ENCODE peak calls at places on chromosome 9, in five cellular contexts. One of them, this sample, is unnamed.

GRCh38 chr9:112028242-112029221 is 131.9 kb downstream of the UGCG start:
- ATAC-seq in GM23338: no peak
- ATAC-seq in T-cell: peak; percentile 27
- ATAC-seq in naive thymus-derived CD8-positive, alpha-beta T cell: peak; percentile 41
- ATAC-seq in activated naive CD8-positive, alpha-beta T cell treated with anti-CD3 and anti-CD28 coated beads, Interleukin-2, amount 50 U/mL, for 24 hours: peak; percentile 91
- ATAC-seq in this sample: no peak

GRCh38 chr9:9847750-9848149 is 765.1 kb downstream of the PTPRD start:
- ATAC-seq in T-cell: no peak
- ATAC-seq in naive thymus-derived CD8-positive, alpha-beta T cell: no peak
- ATAC-seq in GM23338: no peak
- ATAC-seq in activated naive CD8-positive, alpha-beta T cell treated with anti-CD3 and anti-CD28 coated beads, Interleukin-2, amount 50 U/mL, for 24 hours: no peak
- ATAC-seq in this sample: no peak

GRCh38 chr9:72477862-72478564 is 43.4 kb upstream of the TMC1 start:
- ATAC-seq in activated naive CD8-positive, alpha-beta T cell treated with anti-CD3 and anti-CD28 coated beads, Interleukin-2, amount 50 U/mL, for 24 hours: no peak
- ATAC-seq in T-cell: peak; percentile 48
- ATAC-seq in naive thymus-derived CD8-positive, alpha-beta T cell: no peak
- ATAC-seq in GM23338: no peak
- ATAC-seq in this sample: peak; percentile 82

GRCh38 chr9:121783126-121783522 is 131.7 kb downstream of the DAB2IP start:
- ATAC-seq in naive thymus-derived CD8-positive, alpha-beta T cell: no peak
- ATAC-seq in T-cell: no peak
- ATAC-seq in activated naive CD8-positive, alpha-beta T cell treated with anti-CD3 and anti-CD28 coated beads, Interleukin-2, amount 50 U/mL, for 24 hours: no peak
- ATAC-seq in GM23338: peak; percentile 9
- ATAC-seq in this sample: no peak

GRCh38 chr9:108586451-108586850 is 269.3 kb downstream of the ACTL7B start:
- ATAC-seq in activated naive CD8-positive, alpha-beta T cell treated with anti-CD3 and anti-CD28 coated beads, Interleukin-2, amount 50 U/mL, for 24 hours: no peak
- ATAC-seq in naive thymus-derived CD8-positive, alpha-beta T cell: no peak
- ATAC-seq in GM23338: no peak
- ATAC-seq in T-cell: no peak
- ATAC-seq in this sample: no peak

GRCh38 chr9:136588663-136589464 is 43.0 kb upstream of the NOTCH1 start:
- ATAC-seq in activated naive CD8-positive, alpha-beta T cell treated with anti-CD3 and anti-CD28 coated beads, Interleukin-2, amount 50 U/mL, for 24 hours: peak; percentile 27
- ATAC-seq in T-cell: peak; percentile 34
- ATAC-seq in GM23338: peak; percentile 6
- ATAC-seq in naive thymus-derived CD8-positive, alpha-beta T cell: peak; percentile 64
- ATAC-seq in this sample: no peak

GRCh38 chr9:99820330-99821186 is 1.1 kb upstream of the NR4A3 start:
- ATAC-seq in activated naive CD8-positive, alpha-beta T cell treated with anti-CD3 and anti-CD28 coated beads, Interleukin-2, amount 50 U/mL, for 24 hours: peak; percentile 10
- ATAC-seq in GM23338: no peak
- ATAC-seq in naive thymus-derived CD8-positive, alpha-beta T cell: no peak
- ATAC-seq in T-cell: no peak
- ATAC-seq in this sample: peak; percentile 15

GRCh38 chr9:22363421-22363887 is 83.2 kb upstream of the DMRTA1 start:
- ATAC-seq in T-cell: no peak
- ATAC-seq in GM23338: no peak
- ATAC-seq in activated naive CD8-positive, alpha-beta T cell treated with anti-CD3 and anti-CD28 coated beads, Interleukin-2, amount 50 U/mL, for 24 hours: no peak
- ATAC-seq in naive thymus-derived CD8-positive, alpha-beta T cell: no peak
- ATAC-seq in this sample: no peak

GRCh38 chr9:122897969-122898368 is 7.2 kb downstream of the RC3H2 start:
- ATAC-seq in GM23338: no peak
- ATAC-seq in naive thymus-derived CD8-positive, alpha-beta T cell: no peak
- ATAC-seq in activated naive CD8-positive, alpha-beta T cell treated with anti-CD3 and anti-CD28 coated beads, Interleukin-2, amount 50 U/mL, for 24 hours: no peak
- ATAC-seq in T-cell: no peak
- ATAC-seq in this sample: no peak

GRCh38 chr9:113011911-113012381 is at the start of gene ZNF883:
- ATAC-seq in naive thymus-derived CD8-positive, alpha-beta T cell: peak; percentile 78
- ATAC-seq in T-cell: peak; percentile 61
- ATAC-seq in GM23338: peak; percentile 99
- ATAC-seq in activated naive CD8-positive, alpha-beta T cell treated with anti-CD3 and anti-CD28 coated beads, Interleukin-2, amount 50 U/mL, for 24 hours: no peak
- ATAC-seq in this sample: peak; percentile 98

GRCh38 chr9:91062281-91062680 is 260.7 kb downstream of the SYK start:
- ATAC-seq in GM23338: no peak
- ATAC-seq in activated naive CD8-positive, alpha-beta T cell treated with anti-CD3 and anti-CD28 coated beads, Interleukin-2, amount 50 U/mL, for 24 hours: no peak
- ATAC-seq in naive thymus-derived CD8-positive, alpha-beta T cell: no peak
- ATAC-seq in T-cell: no peak
- ATAC-seq in this sample: no peak

GRCh38 chr9:7055201-7055903 is 297.6 kb downstream of the KDM4C start:
- ATAC-seq in activated naive CD8-positive, alpha-beta T cell treated with anti-CD3 and anti-CD28 coated beads, Interleukin-2, amount 50 U/mL, for 24 hours: peak; percentile 40
- ATAC-seq in naive thymus-derived CD8-positive, alpha-beta T cell: no peak
- ATAC-seq in GM23338: no peak
- ATAC-seq in T-cell: no peak
- ATAC-seq in this sample: no peak

GRCh38 chr9:95124582-95125359 is 192.7 kb downstream of the FANCC start:
- ATAC-seq in GM23338: peak; percentile 45
- ATAC-seq in activated naive CD8-positive, alpha-beta T cell treated with anti-CD3 and anti-CD28 coated beads, Interleukin-2, amount 50 U/mL, for 24 hours: no peak
- ATAC-seq in naive thymus-derived CD8-positive, alpha-beta T cell: no peak
- ATAC-seq in T-cell: no peak
- ATAC-seq in this sample: peak; percentile 61

GRCh38 chr9:131843989-131844744 is 104.3 kb upstream of the RAPGEF1 start:
- ATAC-seq in naive thymus-derived CD8-positive, alpha-beta T cell: no peak
- ATAC-seq in T-cell: no peak
- ATAC-seq in GM23338: no peak
- ATAC-seq in activated naive CD8-positive, alpha-beta T cell treated with anti-CD3 and anti-CD28 coated beads, Interleukin-2, amount 50 U/mL, for 24 hours: no peak
- ATAC-seq in this sample: no peak

GRCh38 chr9:35272989-35273388 is 111.2 kb downstream of the UNC13B start:
- ATAC-seq in T-cell: no peak
- ATAC-seq in naive thymus-derived CD8-positive, alpha-beta T cell: no peak
- ATAC-seq in GM23338: no peak
- ATAC-seq in activated naive CD8-positive, alpha-beta T cell treated with anti-CD3 and anti-CD28 coated beads, Interleukin-2, amount 50 U/mL, for 24 hours: no peak
- ATAC-seq in this sample: no peak

GRCh38 chr9:38127271-38127839 is 58.3 kb upstream of the SHB start:
- ATAC-seq in T-cell: no peak
- ATAC-seq in GM23338: no peak
- ATAC-seq in activated naive CD8-positive, alpha-beta T cell treated with anti-CD3 and anti-CD28 coated beads, Interleukin-2, amount 50 U/mL, for 24 hours: no peak
- ATAC-seq in naive thymus-derived CD8-positive, alpha-beta T cell: no peak
- ATAC-seq in this sample: no peak

GRCh38 chr9:124492818-124493217 is 14.4 kb downstream of the NR5A1 start:
- ATAC-seq in T-cell: no peak
- ATAC-seq in GM23338: no peak
- ATAC-seq in activated naive CD8-positive, alpha-beta T cell treated with anti-CD3 and anti-CD28 coated beads, Interleukin-2, amount 50 U/mL, for 24 hours: no peak
- ATAC-seq in naive thymus-derived CD8-positive, alpha-beta T cell: no peak
- ATAC-seq in this sample: no peak

GRCh38 chr9:134661791-134662142 is 20.2 kb downstream of the COL5A1 start:
- ATAC-seq in activated naive CD8-positive, alpha-beta T cell treated with anti-CD3 and anti-CD28 coated beads, Interleukin-2, amount 50 U/mL, for 24 hours: no peak
- ATAC-seq in naive thymus-derived CD8-positive, alpha-beta T cell: no peak
- ATAC-seq in T-cell: no peak
- ATAC-seq in GM23338: no peak
- ATAC-seq in this sample: peak; percentile 87

GRCh38 chr9:91604451-91604850 is 180.8 kb upstream of the NFIL3 start:
- ATAC-seq in naive thymus-derived CD8-positive, alpha-beta T cell: no peak
- ATAC-seq in T-cell: no peak
- ATAC-seq in activated naive CD8-positive, alpha-beta T cell treated with anti-CD3 and anti-CD28 coated beads, Interleukin-2, amount 50 U/mL, for 24 hours: no peak
- ATAC-seq in GM23338: no peak
- ATAC-seq in this sample: no peak

This sample was measured in SK-N-SH treated with all-trans-retinoic acid at 6 μM for 48 hours.